ENCODE peak calls at places on chromosome 13, in eight cellular contexts. One of them, this sample, is unnamed.

GRCh38 chr13:41428155-41428554 is 29.2 kb upstream of the RGCC start:
- DNase-seq in foreskin fibroblast: no peak
- DNase-seq in AG04449: no peak
- DNase-seq in AG04450: no peak
- DNase-seq in psoas muscle: no peak
- DNase-seq in AG09309: no peak
- DNase-seq in esophagus muscularis mucosa: no peak
- DNase-seq in heart left ventricle: peak; percentile 58
- DNase-seq in this sample: no peak

GRCh38 chr13:102394158-102395053 is 7.4 kb downstream of the FGF14 start:
- DNase-seq in foreskin fibroblast: peak; percentile 91
- DNase-seq in AG04449: no peak
- DNase-seq in AG04450: peak; percentile 55
- DNase-seq in psoas muscle: peak; percentile 95
- DNase-seq in AG09309: peak; percentile 24
- DNase-seq in esophagus muscularis mucosa: peak; percentile 98
- DNase-seq in heart left ventricle: peak; percentile 97
- DNase-seq in this sample: peak; percentile 98

GRCh38 chr13:51534075-51534817 is 50.0 kb upstream of the WDFY2 start:
- DNase-seq in foreskin fibroblast: no peak
- DNase-seq in AG04449: no peak
- DNase-seq in AG04450: no peak
- DNase-seq in psoas muscle: peak; percentile 28
- DNase-seq in AG09309: no peak
- DNase-seq in esophagus muscularis mucosa: no peak
- DNase-seq in heart left ventricle: no peak
- DNase-seq in this sample: no peak

GRCh38 chr13:113785051-113786010 is 26.3 kb downstream of the TMEM255B start:
- DNase-seq in foreskin fibroblast: peak; percentile 95
- DNase-seq in AG04449: peak; percentile 26
- DNase-seq in AG04450: peak; percentile 27
- DNase-seq in psoas muscle: no peak
- DNase-seq in AG09309: peak; percentile 84
- DNase-seq in esophagus muscularis mucosa: no peak
- DNase-seq in heart left ventricle: no peak
- DNase-seq in this sample: no peak

GRCh38 chr13:106517151-106517847 is 18.2 kb downstream of the EFNB2 start:
- DNase-seq in foreskin fibroblast: no peak
- DNase-seq in AG04449: no peak
- DNase-seq in AG04450: no peak
- DNase-seq in psoas muscle: no peak
- DNase-seq in AG09309: no peak
- DNase-seq in esophagus muscularis mucosa: no peak
- DNase-seq in heart left ventricle: no peak
- DNase-seq in this sample: no peak

GRCh38 chr13:73025212-73026012 is 33.4 kb upstream of the KLF5 start:
- DNase-seq in foreskin fibroblast: no peak
- DNase-seq in AG04449: no peak
- DNase-seq in AG04450: no peak
- DNase-seq in psoas muscle: no peak
- DNase-seq in AG09309: no peak
- DNase-seq in esophagus muscularis mucosa: no peak
- DNase-seq in heart left ventricle: no peak
- DNase-seq in this sample: no peak

GRCh38 chr13:113783966-113784644 is 25.1 kb downstream of the TMEM255B start:
- DNase-seq in foreskin fibroblast: no peak
- DNase-seq in AG04449: no peak
- DNase-seq in AG04450: no peak
- DNase-seq in psoas muscle: no peak
- DNase-seq in AG09309: no peak
- DNase-seq in esophagus muscularis mucosa: no peak
- DNase-seq in heart left ventricle: no peak
- DNase-seq in this sample: peak; percentile 67

GRCh38 chr13:82058364-82058763 is 1717.4 kb upstream of the SPRY2 start:
- DNase-seq in foreskin fibroblast: no peak
- DNase-seq in AG04449: no peak
- DNase-seq in AG04450: no peak
- DNase-seq in psoas muscle: no peak
- DNase-seq in AG09309: no peak
- DNase-seq in esophagus muscularis mucosa: no peak
- DNase-seq in heart left ventricle: no peak
- DNase-seq in this sample: no peak

GRCh38 chr13:94956407-94957110 is 244.2 kb upstream of the SOX21 start:
- DNase-seq in foreskin fibroblast: no peak
- DNase-seq in AG04449: no peak
- DNase-seq in AG04450: no peak
- DNase-seq in psoas muscle: no peak
- DNase-seq in AG09309: no peak
- DNase-seq in esophagus muscularis mucosa: no peak
- DNase-seq in heart left ventricle: no peak
- DNase-seq in this sample: no peak

GRCh38 chr13:107450931-107451330 is 764.4 kb downstream of the LIG4 start:
- DNase-seq in foreskin fibroblast: peak; percentile 6
- DNase-seq in AG04449: no peak
- DNase-seq in AG04450: peak; percentile 96
- DNase-seq in psoas muscle: peak; percentile 28
- DNase-seq in AG09309: peak; percentile 97
- DNase-seq in esophagus muscularis mucosa: no peak
- DNase-seq in heart left ventricle: no peak
- DNase-seq in this sample: no peak

GRCh38 chr13:57787058-57787791 is 155.7 kb downstream of the PCDH17 start:
- DNase-seq in foreskin fibroblast: no peak
- DNase-seq in AG04449: no peak
- DNase-seq in AG04450: no peak
- DNase-seq in psoas muscle: no peak
- DNase-seq in AG09309: no peak
- DNase-seq in esophagus muscularis mucosa: no peak
- DNase-seq in heart left ventricle: no peak
- DNase-seq in this sample: no peak

GRCh38 chr13:52104624-52105023 is 24.2 kb downstream of the NEK5 start:
- DNase-seq in foreskin fibroblast: no peak
- DNase-seq in AG04449: no peak
- DNase-seq in AG04450: no peak
- DNase-seq in psoas muscle: no peak
- DNase-seq in AG09309: no peak
- DNase-seq in esophagus muscularis mucosa: no peak
- DNase-seq in heart left ventricle: no peak
- DNase-seq in this sample: no peak

GRCh38 chr13:30429721-30430694 is 7.7 kb downstream of the UBE2L5 start:
- DNase-seq in foreskin fibroblast: peak; percentile 84
- DNase-seq in AG04449: peak; percentile 76
- DNase-seq in AG04450: peak; percentile 65
- DNase-seq in psoas muscle: no peak
- DNase-seq in AG09309: peak; percentile 80
- DNase-seq in esophagus muscularis mucosa: no peak
- DNase-seq in heart left ventricle: no peak
- DNase-seq in this sample: no peak

GRCh38 chr13:32415019-32415418 is 12.9 kb downstream of the N4BP2L1 start:
- DNase-seq in foreskin fibroblast: no peak
- DNase-seq in AG04449: no peak
- DNase-seq in AG04450: no peak
- DNase-seq in psoas muscle: no peak
- DNase-seq in AG09309: no peak
- DNase-seq in esophagus muscularis mucosa: no peak
- DNase-seq in heart left ventricle: no peak
- DNase-seq in this sample: no peak

GRCh38 chr13:30615851-30616311 is 1.8 kb upstream of the USPL1 start:
- DNase-seq in foreskin fibroblast: no peak
- DNase-seq in AG04449: no peak
- DNase-seq in AG04450: no peak
- DNase-seq in psoas muscle: no peak
- DNase-seq in AG09309: peak; percentile 10
- DNase-seq in esophagus muscularis mucosa: no peak
- DNase-seq in heart left ventricle: no peak
- DNase-seq in this sample: no peak

GRCh38 chr13:108987488-108987887 is 358.1 kb downstream of the MYO16 start:
- DNase-seq in foreskin fibroblast: no peak
- DNase-seq in AG04449: peak; percentile 14
- DNase-seq in AG04450: no peak
- DNase-seq in psoas muscle: no peak
- DNase-seq in AG09309: peak; percentile 10
- DNase-seq in esophagus muscularis mucosa: no peak
- DNase-seq in heart left ventricle: no peak
- DNase-seq in this sample: no peak
- H3K4me3 ChIP-seq in foreskin fibroblast: no peak overlapping the region
- H3K4me3 ChIP-seq in AG04449: no peak overlapping the region
- H3K4me3 ChIP-seq in AG04450: no peak overlapping the region
- H3K4me3 ChIP-seq in psoas muscle: no peak overlapping the region
- H3K4me3 ChIP-seq in AG09309: no peak overlapping the region
- H3K4me3 ChIP-seq in esophagus muscularis mucosa: no peak overlapping the region
- H3K4me3 ChIP-seq in heart left ventricle: no peak overlapping the region
- H3K4me3 ChIP-seq in this sample: no peak overlapping the region

DNA sequence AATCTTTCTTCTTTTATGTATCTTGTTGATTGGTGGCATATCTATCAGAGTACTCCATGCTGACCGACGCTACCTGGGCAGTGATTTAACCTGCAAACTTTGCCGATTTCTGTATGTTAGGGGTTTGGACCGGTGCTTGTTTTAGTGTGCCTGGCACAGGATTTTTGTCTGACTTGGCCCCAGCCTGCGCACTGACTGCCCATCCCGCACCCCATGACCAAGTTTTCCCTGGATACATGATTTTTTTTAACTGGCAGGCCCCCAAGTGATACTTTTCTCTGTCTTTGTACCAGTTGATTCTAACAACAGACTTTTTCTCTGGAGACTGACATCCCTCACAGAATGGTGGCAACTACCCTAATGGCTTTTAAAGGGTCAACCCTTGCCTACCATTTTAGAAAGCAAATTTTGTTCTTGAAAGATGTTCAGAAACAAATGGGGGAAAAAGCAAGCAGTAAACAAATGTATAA is 69.0 kb upstream of the C1QTNF9B start:
- DNase-seq in foreskin fibroblast: no peak
- DNase-seq in AG04449: no peak
- DNase-seq in AG04450: no peak
- DNase-seq in psoas muscle: no peak
- DNase-seq in AG09309: no peak
- DNase-seq in esophagus muscularis mucosa: peak; percentile 80
- DNase-seq in heart left ventricle: no peak
- DNase-seq in this sample: no peak
- H3K4me3 ChIP-seq in foreskin fibroblast: peak overlapping the region; percentile 4
- H3K4me3 ChIP-seq in AG04449: no peak overlapping the region
- H3K4me3 ChIP-seq in AG04450: no peak overlapping the region
- H3K4me3 ChIP-seq in psoas muscle: no peak overlapping the region
- H3K4me3 ChIP-seq in AG09309: no peak overlapping the region
- H3K4me3 ChIP-seq in esophagus muscularis mucosa: no peak overlapping the region
- H3K4me3 ChIP-seq in heart left ventricle: no peak overlapping the region
- H3K4me3 ChIP-seq in this sample: no peak overlapping the region

DNA sequence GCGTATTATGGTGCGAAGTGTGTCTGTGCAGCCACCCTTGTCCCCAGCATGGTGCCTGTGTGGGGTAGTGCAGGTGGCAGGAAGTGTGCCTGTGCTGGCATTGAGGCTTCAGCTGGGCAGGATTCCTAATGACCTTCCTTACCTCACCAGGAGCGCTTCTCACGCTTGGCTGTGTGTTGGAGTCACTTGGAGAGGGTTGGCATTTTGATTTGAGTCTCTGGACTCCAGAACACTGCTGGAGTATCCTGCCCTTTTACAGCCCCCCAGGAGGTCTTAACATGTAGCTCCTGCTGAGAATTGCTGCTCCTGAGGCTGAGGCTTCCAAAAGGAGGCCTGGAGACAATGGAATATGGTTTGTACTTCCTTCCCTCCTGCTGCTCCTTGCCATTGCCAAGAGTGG is 87.0 kb downstream of the ARHGEF7 start:
- DNase-seq in foreskin fibroblast: no peak
- DNase-seq in AG04449: no peak
- DNase-seq in AG04450: no peak
- DNase-seq in psoas muscle: no peak
- DNase-seq in AG09309: no peak
- DNase-seq in esophagus muscularis mucosa: no peak
- DNase-seq in heart left ventricle: no peak
- DNase-seq in this sample: no peak
- H3K4me3 ChIP-seq in foreskin fibroblast: no peak overlapping the region
- H3K4me3 ChIP-seq in AG04449: no peak overlapping the region
- H3K4me3 ChIP-seq in AG04450: no peak overlapping the region
- H3K4me3 ChIP-seq in psoas muscle: no peak overlapping the region
- H3K4me3 ChIP-seq in AG09309: no peak overlapping the region
- H3K4me3 ChIP-seq in esophagus muscularis mucosa: no peak overlapping the region
- H3K4me3 ChIP-seq in heart left ventricle: no peak overlapping the region
- H3K4me3 ChIP-seq in this sample: no peak overlapping the region

GRCh38 chr13:45415112-45415511 is 3.1 kb downstream of the SLC25A30 start:
- DNase-seq in foreskin fibroblast: no peak
- DNase-seq in AG04449: no peak
- DNase-seq in AG04450: no peak
- DNase-seq in psoas muscle: no peak
- DNase-seq in AG09309: no peak
- DNase-seq in esophagus muscularis mucosa: peak; percentile 14
- DNase-seq in heart left ventricle: no peak
- DNase-seq in this sample: no peak

GRCh38 chr13:45413826-45414312 is 4.3 kb downstream of the SLC25A30 start:
- DNase-seq in foreskin fibroblast: no peak
- DNase-seq in AG04449: no peak
- DNase-seq in AG04450: no peak
- DNase-seq in psoas muscle: no peak
- DNase-seq in AG09309: no peak
- DNase-seq in esophagus muscularis mucosa: no peak
- DNase-seq in heart left ventricle: no peak
- DNase-seq in this sample: no peak

GRCh38 chr13:45417790-45418534 is at the start of gene SLC25A30:
- DNase-seq in foreskin fibroblast: peak; percentile 90
- DNase-seq in AG04449: no peak
- DNase-seq in AG04450: peak; percentile 49
- DNase-seq in psoas muscle: peak; percentile 96
- DNase-seq in AG09309: peak; percentile 44
- DNase-seq in esophagus muscularis mucosa: peak; percentile 98
- DNase-seq in heart left ventricle: peak; percentile 97
- DNase-seq in this sample: peak; percentile 94

GRCh38 chr13:45419945-45420344 is 1.8 kb upstream of the SLC25A30 start:
- DNase-seq in foreskin fibroblast: no peak
- DNase-seq in AG04449: no peak
- DNase-seq in AG04450: no peak
- DNase-seq in psoas muscle: no peak
- DNase-seq in AG09309: no peak
- DNase-seq in esophagus muscularis mucosa: no peak
- DNase-seq in heart left ventricle: no peak
- DNase-seq in this sample: peak; percentile 28

DNA sequence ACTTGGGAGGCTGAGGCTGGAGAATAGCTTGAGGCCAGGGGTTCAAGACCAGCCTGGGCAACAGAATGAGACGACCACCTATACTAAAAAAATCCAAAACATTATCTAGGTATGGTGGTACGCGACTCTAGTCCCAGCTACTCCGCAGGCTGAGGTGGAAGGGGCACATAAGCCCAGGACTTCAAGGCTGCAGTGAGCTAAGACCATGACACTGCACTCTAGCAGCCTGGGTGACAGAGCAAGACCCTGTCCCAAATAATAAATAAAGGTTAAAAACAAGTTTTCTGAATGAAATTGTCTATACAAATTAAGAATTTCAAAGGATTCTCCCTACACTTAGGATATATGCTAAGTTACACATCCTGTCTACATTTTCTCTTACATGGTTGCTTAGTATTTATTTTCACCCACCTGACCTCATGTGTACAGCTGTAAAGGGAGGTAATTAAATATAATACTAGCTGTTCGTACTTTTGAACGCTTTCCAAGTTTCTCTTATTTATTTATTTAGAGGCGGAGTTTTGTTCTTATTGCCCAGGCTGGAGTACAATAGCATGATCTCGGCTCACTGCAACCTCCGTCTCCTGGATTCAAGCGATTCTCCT is 1.6 kb downstream of the SLC25A30 start:
- DNase-seq in foreskin fibroblast: no peak
- DNase-seq in AG04449: no peak
- DNase-seq in AG04450: no peak
- DNase-seq in psoas muscle: no peak
- DNase-seq in AG09309: no peak
- DNase-seq in esophagus muscularis mucosa: no peak
- DNase-seq in heart left ventricle: no peak
- DNase-seq in this sample: no peak
- H3K4me3 ChIP-seq in foreskin fibroblast: peak overlapping the region; percentile 88
- H3K4me3 ChIP-seq in AG04449: peak overlapping the region; percentile 77
- H3K4me3 ChIP-seq in AG04450: peak overlapping the region; percentile 80
- H3K4me3 ChIP-seq in psoas muscle: peak overlapping the region; percentile 72
- H3K4me3 ChIP-seq in AG09309: peak overlapping the region; percentile 72
- H3K4me3 ChIP-seq in esophagus muscularis mucosa: peak overlapping the region; percentile 72
- H3K4me3 ChIP-seq in heart left ventricle: peak overlapping the region; percentile 90
- H3K4me3 ChIP-seq in this sample: peak overlapping the region; percentile 72